ENCODE peak calls at places on chromosome 14, in ten cellular contexts. J is foreskin melanocyte; H is GM04504; U is naive thymus-derived CD8-positive, alpha-beta T cell; G is D341Med; N is chondrocyte; L is A172; X is activated B cell treated with CpG ODN at 0.5 μM for 24 hours; Y is effector memory CD8-positive, alpha-beta T cell; V is substantia nigra. C is an unnamed sample.

GRCh38 chr14:94550041-94550440 is 11.2 kb upstream of the SERPINA4 start:
- DNase-seq in N (no peak), V (no peak), Y (no peak), U (no peak), X (no peak), J (no peak), H (no peak), L (no peak), G (no peak), C (no peak)

GRCh38 chr14:75094896-75095295 is 25.5 kb downstream of the ZC2HC1C start:
- DNase-seq in Y (no peak), U (no peak), L (no peak), N (no peak), J (no peak), G (no peak), H (no peak), V (no peak), X (no peak), C (no peak)

GRCh38 chr14:93811611-93812010 is 23.3 kb upstream of the PRIMA1 start:
- DNase-seq in H (no peak), J (no peak), N (no peak), L (no peak), V (no peak), X (no peak), U (no peak), Y (no peak), G (no peak), C (no peak)

GRCh38 chr14:21734457-21735074 is 60.9 kb upstream of the OR4E1 start:
- DNase-seq in G (peak; percentile 43), U (peak; percentile 42), V (peak; percentile 2), X (no peak), J (no peak), Y (peak; percentile 38), L (peak; percentile 23), H (no peak), N (no peak), C (peak; percentile 78)

GRCh38 chr14:75165586-75166391 is 10.6 kb downstream of the TMED10 start:
- DNase-seq in L (no peak), V (peak; percentile 84), Y (no peak), N (no peak), U (no peak), X (no peak), J (peak; percentile 99), G (no peak), H (no peak), C (peak; percentile 39)

GRCh38 chr14:79318371-79318770 is 892.9 kb downstream of the DIO2 start:
- DNase-seq in V (no peak), Y (no peak), G (no peak), U (no peak), H (no peak), J (no peak), X (no peak), N (no peak), L (no peak), C (no peak)

GRCh38 chr14:32136027-32136825 is 59.1 kb downstream of the ARHGAP5 start:
- DNase-seq in J (no peak), V (no peak), Y (no peak), G (no peak), L (no peak), X (no peak), H (no peak), U (no peak), N (no peak), C (no peak)

GRCh38 chr14:56294125-56294524 is 175.9 kb downstream of the PELI2 start:
- DNase-seq in H (no peak), X (no peak), N (no peak), V (no peak), L (no peak), J (no peak), Y (no peak), G (no peak), U (no peak), C (no peak)

GRCh38 chr14:68705741-68706283 is 87.1 kb downstream of the ZFP36L1 start:
- DNase-seq in N (no peak), U (no peak), X (no peak), V (no peak), G (no peak), J (no peak), L (no peak), H (no peak), Y (no peak), C (no peak)

GRCh38 chr14:22332671-22333407 is 256.2 kb downstream of the DAD1 start:
- DNase-seq in V (no peak), X (no peak), Y (no peak), H (no peak), J (no peak), U (no peak), L (no peak), G (no peak), N (no peak), C (no peak)

GRCh38 chr14:28766505-28767238 is at the start of gene FOXG1:
- DNase-seq in L (peak; percentile 47), N (no peak), H (no peak), Y (no peak), G (peak; percentile 89), J (no peak), V (no peak), U (no peak), X (no peak), C (no peak)

GRCh38 chr14:96519970-96520369 is 17.8 kb downstream of the PAPOLA start:
- DNase-seq in Y (no peak), V (no peak), H (no peak), G (no peak), X (no peak), U (no peak), N (no peak), L (no peak), J (no peak), C (no peak)

GRCh38 chr14:53964249-53964648 is 7.6 kb upstream of the BMP4 start:
- DNase-seq in X (no peak), N (no peak), Y (no peak), G (no peak), J (no peak), V (no peak), L (no peak), H (no peak), U (no peak), C (peak; percentile 45)

GRCh38 chr14:64772394-64772950 is 68.2 kb downstream of the PLEKHG3 start:
- DNase-seq in G (no peak), Y (no peak), H (no peak), L (no peak), U (no peak), X (no peak), V (no peak), J (no peak), N (peak; percentile 82), C (no peak)

GRCh38 chr14:39218171-39218769 is 15.4 kb upstream of the MIA2 start:
- DNase-seq in Y (no peak), U (no peak), H (no peak), G (no peak), X (no peak), J (no peak), V (no peak), L (peak; percentile 42), N (no peak), C (peak; percentile 70)

GRCh38 chr14:65620195-65620594 is 207.7 kb downstream of the FUT8 start:
- DNase-seq in X (no peak), V (no peak), U (no peak), G (no peak), Y (no peak), H (no peak), J (no peak), L (no peak), N (no peak), C (no peak)

GRCh38 chr14:71600309-71600708 is 331.9 kb upstream of the RGS6 start:
- DNase-seq in H (no peak), L (no peak), N (no peak), U (no peak), J (no peak), X (no peak), Y (no peak), V (no peak), G (no peak), C (no peak)

GRCh38 chr14:59189281-59189821 is 884 bp downstream of the DAAM1 start:
- DNase-seq in X (peak; percentile 60), Y (peak; percentile 25), U (peak; percentile 38), H (no peak), G (peak; percentile 58), V (peak; percentile 22), N (peak; percentile 86), J (peak; percentile 21), L (no peak), C (peak; percentile 45)

GRCh38 chr14:95663226-95663797 is 22.9 kb upstream of the TCL1B start:
- DNase-seq in L (no peak), G (no peak), J (no peak), H (no peak), U (no peak), Y (no peak), X (no peak), N (no peak), V (no peak), C (no peak)

GRCh38 chr14:46405095-46405494 is 246.5 kb downstream of the RPL10L start:
- DNase-seq in J (peak; percentile 81), V (no peak), L (no peak), U (no peak), N (no peak), X (no peak), G (no peak), Y (no peak), H (no peak), C (no peak)

GRCh38 chr14:105089746-105090492 is 24.7 kb upstream of the GPR132 start:
- DNase-seq in N (peak; percentile 93), H (no peak), U (no peak), Y (no peak), G (peak; percentile 29), L (no peak), X (no peak), V (no peak), J (no peak), C (no peak)

GRCh38 chr14:92520102-92520651 is 6.6 kb downstream of the RIN3 start:
- DNase-seq in X (no peak), V (no peak), J (no peak), H (no peak), U (no peak), G (no peak), N (peak; percentile 46), Y (no peak), L (no peak), C (no peak)